ENCODE peak calls at places on chromosomes 6 and 20, in seven cellular contexts. X is choroid plexus epithelial cell; K is GM13976; M is omental fat pad; P is neural crest cell; E is CD8-positive, alpha-beta T cell; C is mesothelial cell of epicardium. W is an unnamed sample.

GRCh38 chr20:54459279-54459678 is 16.1 kb upstream of the DOK5 start:
- DNase-seq in X (no peak), K (no peak), M (no peak), P (no peak), E (no peak), C (no peak), W (no peak)

GRCh38 chr6:2498224-2498623 is 252.5 kb downstream of the MYLK4 start:
- DNase-seq in X (no peak), K (no peak), M (no peak), P (no peak), E (no peak), C (no peak), W (peak)

GRCh38 chr20:38870733-38871559 is 55.3 kb upstream of the FAM83D start:
- DNase-seq in X (no peak), K (no peak), M (no peak), P (no peak), E (peak), C (no peak), W (peak)

GRCh38 chr6:126372626-126373025 is 32.7 kb downstream of the CENPW start:
- DNase-seq in X (no peak), K (no peak), M (no peak), P (no peak), E (no peak), C (no peak), W (no peak)

GRCh38 chr6:140101818-140102217 is 727.4 kb upstream of the CITED2 start:
- DNase-seq in X (no peak), K (no peak), M (no peak), P (no peak), E (no peak), C (no peak), W (no peak)

GRCh38 chr20:54132612-54133433 is 41.0 kb downstream of the CYP24A1 start:
- DNase-seq in X (peak), K (no peak), M (peak), P (no peak), E (no peak), C (no peak), W (peak)

GRCh38 chr20:45945678-45946148 is 11.2 kb downstream of the PCIF1 start:
- DNase-seq in X (peak), K (no peak), M (no peak), P (no peak), E (no peak), C (no peak), W (peak)

GRCh38 chr20:47021850-47022249 is 127.2 kb downstream of the EYA2 start:
- DNase-seq in X (no peak), K (no peak), M (no peak), P (no peak), E (no peak), C (no peak), W (no peak)

GRCh38 chr6:30163090-30163917 is at the start of gene TRIM15:
- DNase-seq in X (no peak), K (no peak), M (no peak), P (no peak), E (no peak), C (no peak), W (peak)

GRCh38 chr20:20806121-20806820 is 93.8 kb upstream of the RALGAPA2 start:
- DNase-seq in X (no peak), K (no peak), M (no peak), P (no peak), E (no peak), C (no peak), W (no peak)

GRCh38 chr20:51366155-51366886 is 176.2 kb downstream of the NFATC2 start:
- DNase-seq in X (peak), K (no peak), M (peak), P (no peak), E (no peak), C (no peak), W (peak)

GRCh38 chr6:37673436-37673835 is 24.2 kb downstream of the MDGA1 start:
- DNase-seq in X (no peak), K (no peak), M (no peak), P (no peak), E (no peak), C (no peak), W (no peak)

GRCh38 chr20:46557231-46557956 is 6.9 kb upstream of the OCSTAMP start:
- DNase-seq in X (peak), K (no peak), M (no peak), P (no peak), E (no peak), C (no peak), W (peak)

GRCh38 chr6:127422791-127423190 is 36.4 kb downstream of the KIAA0408 start:
- DNase-seq in X (no peak), K (no peak), M (no peak), P (no peak), E (no peak), C (no peak), W (no peak)

GRCh38 chr6:45156075-45156474 is 172.1 kb upstream of the RUNX2 start:
- DNase-seq in X (no peak), K (peak), M (no peak), P (no peak), E (no peak), C (no peak), W (no peak)

GRCh38 chr20:8851446-8851845 is 217.4 kb upstream of the PLCB4 start:
- DNase-seq in X (no peak), K (no peak), M (no peak), P (no peak), E (no peak), C (no peak), W (no peak)

GRCh38 chr6:136464874-136465273 is 85.3 kb downstream of the MAP7 start:
- DNase-seq in X (no peak), K (no peak), M (no peak), P (no peak), E (no peak), C (no peak), W (no peak)

GRCh38 chr6:31378721-31379103 is 21.7 kb upstream of the HLA-B start:
- DNase-seq in X (no peak), K (no peak), M (no peak), P (no peak), E (no peak), C (no peak), W (no peak)
- TF ChIP-seq CTCF in X (no peak), K (no peak), M (no peak), P (no peak), E (no peak), C (no peak), W (no peak)

DNA sequence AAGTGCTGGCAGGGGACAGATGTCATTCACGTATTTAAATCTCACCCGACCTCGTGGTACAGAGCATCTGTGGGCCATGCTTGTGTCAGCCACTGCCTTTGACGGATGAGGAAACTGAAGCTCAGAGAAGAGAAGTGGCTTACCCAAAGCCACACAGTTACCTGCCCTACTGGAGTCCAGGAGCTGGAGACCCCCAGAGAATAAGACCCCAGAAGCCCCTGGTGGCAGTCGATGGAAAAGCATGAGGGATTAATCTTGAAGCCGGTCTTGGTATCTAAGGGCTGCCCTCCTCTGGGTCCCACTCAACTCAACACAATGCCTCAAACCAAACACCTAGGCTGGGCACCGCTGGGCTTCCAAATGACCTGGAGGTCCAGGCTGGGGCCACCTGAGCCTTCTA is 83.1 kb downstream of the GRM4 start:
- DNase-seq in X (no peak), K (no peak), M (no peak), P (peak), E (no peak), C (no peak), W (no peak)
- TF ChIP-seq CTCF in X (peak), K (no peak), M (no peak), P (no peak), E (no peak), C (peak), W (no peak)

DNA sequence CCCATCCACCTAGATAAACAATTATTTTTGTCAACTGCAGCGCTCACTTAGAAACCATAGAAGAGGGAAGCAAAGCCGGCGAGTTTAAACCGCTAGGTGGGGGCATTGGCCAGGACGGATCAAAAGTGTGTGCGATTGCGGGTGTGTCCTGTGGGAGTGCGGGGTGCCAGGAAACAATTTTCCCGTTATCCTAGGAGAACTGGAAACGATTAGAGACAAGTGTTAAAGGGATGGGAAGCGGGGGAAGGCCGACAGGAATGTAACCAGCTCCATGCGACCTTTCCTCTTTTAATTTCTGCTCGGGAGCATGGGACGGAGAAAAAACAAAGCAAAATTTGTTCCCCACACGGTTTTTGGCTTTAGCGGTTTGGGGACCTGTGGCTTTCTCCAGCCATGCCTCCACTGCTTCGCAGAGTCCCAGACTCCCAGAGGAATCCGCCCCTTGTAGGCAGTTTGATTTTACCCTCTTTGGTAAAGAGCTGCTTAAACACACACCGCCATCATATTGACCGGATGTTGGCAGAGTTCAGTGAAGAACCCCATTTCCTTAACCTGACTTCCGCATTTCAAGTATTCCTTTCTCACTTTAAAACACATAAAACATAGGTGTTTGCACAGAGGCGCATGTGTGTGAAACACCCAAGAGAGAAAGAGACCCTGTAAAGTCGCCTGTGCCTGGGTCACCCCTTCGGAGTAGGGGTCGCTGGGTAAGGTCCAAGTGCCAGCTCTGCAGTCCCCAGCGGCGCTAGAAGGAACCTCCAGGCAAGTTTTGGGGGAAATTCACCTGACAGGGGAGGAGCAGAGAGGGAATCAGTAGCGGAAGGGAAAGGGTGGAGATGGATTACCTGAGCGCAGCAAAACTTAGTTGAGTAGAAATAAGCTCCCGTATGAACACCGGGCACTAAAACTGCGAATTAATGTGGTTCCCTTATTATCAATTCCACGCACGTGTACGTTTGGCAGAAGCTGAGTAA is 3.1 kb upstream of the HTR1B start:
- DNase-seq in X (peak), K (peak), M (no peak), P (peak), E (no peak), C (no peak), W (peak)
- TF ChIP-seq CTCF in X (peak), K (peak), M (no peak), P (peak), E (no peak), C (peak), W (peak)

GRCh38 chr20:16518784-16519084 is 54.5 kb downstream of the KIF16B start:
- DNase-seq in X (no peak), K (no peak), M (no peak), P (no peak), E (no peak), C (no peak), W (no peak)
- TF ChIP-seq CTCF in X (no peak), K (no peak), M (no peak), P (no peak), E (no peak), C (no peak), W (no peak)